ENCODE peak calls at places on chromosome 20, in four cellular contexts. P is Peyer's patch; K is CD8-positive, alpha-beta T cell; T is cardiac muscle cell. W is an unnamed sample.

GRCh38 chr20:41454250-41454649 is 87.6 kb upstream of the EMILIN3 start:
- DNase-seq in P (no peak), K (no peak), T (no peak), W (no peak)

GRCh38 chr20:8782804-8783203 is 286.1 kb upstream of the PLCB4 start:
- DNase-seq in K (no peak), P (no peak), T (peak), W (no peak)

GRCh38 chr20:33671573-33672288 is 2.5 kb downstream of the NECAB3 start:
- DNase-seq in P (no peak), T (peak), K (no peak), W (no peak)

GRCh38 chr20:10953437-10953836 is 279.6 kb upstream of the JAG1 start:
- DNase-seq in K (no peak), T (no peak), P (no peak), W (no peak)

GRCh38 chr20:57482796-57483195 is 42.1 kb downstream of the CTCFL start:
- DNase-seq in T (no peak), P (peak), K (no peak), W (no peak)

GRCh38 chr20:8021541-8022269 is 2.1 kb upstream of the TMX4 start:
- DNase-seq in T (peak), K (no peak), P (no peak), W (no peak)

GRCh38 chr20:43541214-43541613 is 17.6 kb upstream of the SGK2 start:
- DNase-seq in K (no peak), T (no peak), P (no peak), W (no peak)

GRCh38 chr20:38747495-38748096 is 664 bp upstream of the ACTR5 start:
- DNase-seq in P (no peak), T (no peak), K (no peak), W (no peak)

GRCh38 chr20:61801428-61801827 is 264.3 kb downstream of the TAF4 start:
- DNase-seq in T (no peak), K (no peak), P (no peak), W (no peak)

GRCh38 chr20:24629668-24630067 is 160.2 kb downstream of the SYNDIG1 start:
- DNase-seq in K (no peak), P (no peak), T (peak), W (peak)

GRCh38 chr20:45308078-45308778 is at the start of gene MATN4:
- DNase-seq in T (no peak), P (no peak), K (no peak), W (no peak)

GRCh38 chr20:63396300-63396699 is 35.2 kb upstream of the CHRNA4 start:
- DNase-seq in P (no peak), K (no peak), T (no peak), W (no peak)

GRCh38 chr20:63394635-63395455 is 33.7 kb upstream of the CHRNA4 start:
- DNase-seq in K (no peak), T (no peak), P (no peak), W (no peak)

GRCh38 chr20:63397155-63397843 is 36.1 kb upstream of the CHRNA4 start:
- DNase-seq in K (no peak), T (no peak), P (no peak), W (no peak)

GRCh38 chr20:63394069-63394468 is 32.9 kb upstream of the CHRNA4 start:
- DNase-seq in K (no peak), T (peak), P (no peak), W (peak)

DNA sequence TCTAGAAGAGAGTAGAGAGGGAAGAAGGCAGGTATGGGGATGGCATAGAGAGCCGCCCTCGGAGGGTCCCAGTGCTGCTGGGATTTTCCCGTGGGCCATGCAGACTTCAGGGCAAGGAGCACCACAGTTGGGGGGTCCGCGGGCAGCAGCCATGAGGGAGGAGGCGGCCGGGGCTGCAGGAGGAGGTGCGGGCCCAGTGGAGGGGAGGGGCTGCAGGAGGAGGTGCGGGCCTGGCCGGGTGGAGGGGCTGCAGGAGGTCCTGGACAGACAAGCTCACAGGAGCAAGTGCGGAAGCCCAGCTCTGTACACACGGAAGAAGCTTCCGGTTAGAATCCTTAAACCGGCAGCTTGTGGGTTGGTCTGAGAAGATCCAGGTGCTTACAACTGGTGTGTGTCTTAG is 34.6 kb upstream of the CHRNA4 start:
- DNase-seq in P (no peak), K (no peak), T (no peak), W (no peak)
- H3K4me3 ChIP-seq in P (no peak), K (no peak), T (no peak), W (no peak)

DNA sequence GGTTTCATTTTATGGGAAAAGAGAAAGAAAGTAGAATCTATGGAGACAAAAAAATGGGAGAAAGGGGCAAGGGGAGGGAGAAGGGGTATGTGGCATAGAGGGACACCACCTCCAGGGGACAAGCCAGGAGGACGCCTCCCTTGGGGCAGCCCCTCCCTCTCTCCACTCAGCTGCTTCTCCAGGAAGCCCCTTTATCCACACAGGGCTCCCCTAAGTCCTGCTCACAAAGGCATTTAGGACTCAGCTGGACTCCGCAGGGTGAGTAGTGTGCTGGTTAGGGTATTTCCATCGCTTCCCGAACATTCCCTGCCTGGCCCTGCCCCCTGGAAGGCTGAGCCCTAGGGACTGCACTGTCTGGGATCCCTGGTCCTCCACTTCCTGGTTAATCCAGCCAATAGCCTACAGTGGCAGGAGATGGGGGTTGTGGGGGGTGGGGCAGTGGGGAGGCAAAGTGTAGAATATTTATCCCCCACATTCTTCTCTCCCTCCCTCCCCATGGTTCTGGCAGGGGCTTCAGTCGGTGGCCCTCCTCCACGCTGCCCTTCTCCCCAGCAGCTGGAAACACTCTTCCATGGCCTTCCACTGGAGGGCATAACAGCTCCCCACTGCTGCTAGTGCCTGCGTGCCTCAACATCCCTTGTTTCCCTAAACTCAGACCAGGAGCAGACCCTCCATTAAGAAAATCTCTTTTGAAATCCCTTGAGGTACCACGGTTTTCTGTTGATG is 84.8 kb downstream of the SNX5 start:
- DNase-seq in K (no peak), T (no peak), P (peak), W (no peak)
- TF ChIP-seq CTCF in K (no peak), T (peak), P (no peak), W (peak)

GRCh38 chr20:18686696-18687095 is 98.8 kb downstream of the DTD1 start:
- DNase-seq in P (no peak), K (no peak), T (no peak), W (no peak)
- H3K4me3 ChIP-seq in P (no peak), K (no peak), T (no peak), W (no peak)

GRCh38 chr20:47296950-47297349 is 59.5 kb downstream of the ZMYND8 start:
- DNase-seq in P (peak), T (peak), K (no peak), W (no peak)
- TF ChIP-seq CTCF in P (no peak), T (peak), K (no peak), W (no peak)

DNA sequence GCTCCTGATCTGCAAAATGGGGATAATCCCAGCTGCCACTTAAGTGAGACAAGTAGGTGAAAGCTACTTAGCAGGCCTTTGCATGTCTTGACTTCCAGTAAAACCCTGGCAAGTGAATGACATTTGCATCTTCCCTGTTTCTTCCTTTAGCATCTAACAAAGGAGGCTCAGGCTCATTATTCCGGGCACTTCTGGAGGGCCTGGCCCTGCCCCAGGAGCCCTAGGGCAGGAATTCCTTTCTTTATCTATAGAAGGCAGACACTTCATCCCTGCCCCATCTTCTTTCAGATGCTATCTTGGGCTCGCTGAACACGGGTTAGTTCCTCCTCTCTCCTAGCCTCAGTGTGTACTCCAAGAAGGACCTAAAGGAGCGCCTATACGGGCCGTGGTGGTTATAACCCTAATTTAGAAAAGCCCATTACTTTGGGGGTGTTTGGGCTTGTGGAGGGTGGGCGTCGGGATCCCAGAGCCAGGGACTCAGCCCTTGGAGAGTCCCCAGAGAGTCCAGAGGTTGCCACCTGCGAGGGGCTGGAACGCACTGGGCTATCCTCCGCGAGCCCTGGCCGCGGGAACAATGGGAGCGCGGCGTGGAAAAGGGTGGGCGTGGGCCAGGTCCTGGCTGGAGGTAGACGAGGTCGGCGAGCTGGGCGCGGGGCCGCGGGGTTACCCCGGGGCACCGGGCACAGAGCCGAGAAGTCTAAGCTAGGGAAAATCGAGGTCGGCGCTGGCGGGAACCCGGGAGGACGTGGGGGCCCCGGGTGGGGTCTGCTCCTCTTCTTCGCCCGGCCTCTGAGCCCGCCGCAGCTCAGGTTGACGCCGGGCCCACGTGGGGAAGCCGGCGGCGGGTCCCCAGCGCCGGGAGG is 62.7 kb upstream of the EPB41L1 start:
- DNase-seq in K (no peak), T (no peak), P (no peak), W (no peak)
- H3K4me3 ChIP-seq in K (no peak), T (peak), P (peak), W (peak)

GRCh38 chr20:36490191-36490590 is 51.1 kb upstream of the MYL9 start:
- DNase-seq in K (no peak), P (no peak), T (peak), W (no peak)

GRCh38 chr20:36496707-36497669 is 44.3 kb upstream of the MYL9 start:
- DNase-seq in P (peak), K (no peak), T (no peak), W (no peak)

GRCh38 chr20:36491901-36492617 is 49.3 kb upstream of the MYL9 start:
- DNase-seq in T (peak), K (peak), P (peak), W (no peak)

GRCh38 chr20:36493801-36494114 is 47.6 kb upstream of the MYL9 start:
- DNase-seq in K (no peak), T (peak), P (peak), W (peak)

DNA sequence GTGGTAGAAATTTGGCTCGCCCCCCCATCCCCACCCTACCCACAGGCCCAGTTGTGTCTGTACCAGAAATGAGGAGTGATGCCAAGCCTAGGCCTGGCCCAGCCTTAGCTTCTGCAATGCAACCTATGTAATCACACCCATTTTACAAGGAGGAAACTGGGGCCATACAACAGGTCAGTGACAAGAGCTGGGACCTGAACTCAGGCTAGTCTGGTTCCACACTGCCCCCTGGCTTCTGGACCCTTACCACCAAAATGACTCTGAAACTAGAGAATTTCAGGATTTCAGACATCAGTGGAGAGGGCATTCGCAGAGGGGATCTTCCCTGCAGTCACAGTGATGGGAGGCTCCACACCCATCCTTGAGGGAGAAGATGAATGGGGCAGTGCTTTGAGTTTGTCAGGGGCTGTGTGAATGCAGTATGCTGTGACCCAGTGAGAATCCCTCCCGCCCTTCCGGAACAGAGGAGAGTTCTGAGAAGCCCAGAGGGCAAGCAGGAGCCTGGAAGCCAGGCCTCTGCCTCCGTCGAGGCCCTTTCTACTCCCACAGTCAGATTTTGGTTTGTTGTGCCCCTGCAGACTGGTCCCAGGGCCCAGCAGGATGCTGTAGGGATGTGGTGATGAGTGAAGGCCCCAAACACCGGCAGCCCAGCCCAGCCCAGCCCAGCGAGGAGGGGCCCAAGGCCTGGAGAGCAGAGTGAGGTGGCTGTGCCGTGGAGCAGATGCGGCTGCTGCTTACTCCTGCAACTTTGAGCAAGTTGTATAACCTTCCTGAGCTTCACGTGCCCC is 48.1 kb upstream of the MYL9 start:
- DNase-seq in T (no peak), P (no peak), K (no peak), W (no peak)
- TF ChIP-seq CTCF in T (peak), P (no peak), K (no peak), W (peak)

W was measured in retinal pigment epithelial cell.